ENCODE peak calls at places on chromosome 13, in nine cellular contexts. V is IMR-90, H is endothelial cell, F is chondrocyte, O is AG09319, Q is psoas muscle, X is Calu3, T is kidney epithelial cell, D is ovary. U is an unnamed sample.

GRCh38 chr13:21009036-21009435 is 52.4 kb downstream of the LATS2 start:
- DNase-seq in V (no peak), O (no peak), F (peak), X (no peak), T (no peak), Q (no peak), D (no peak), H (no peak), U (no peak)

GRCh38 chr13:110113284-110113764 is 193.6 kb downstream of the COL4A1 start:
- DNase-seq in D (no peak), V (peak), Q (peak), X (no peak), H (no peak), T (no peak), O (no peak), F (no peak), U (no peak)

GRCh38 chr13:59201836-59202235 is 961.9 kb downstream of the DIAPH3 start:
- DNase-seq in H (no peak), X (no peak), F (no peak), T (no peak), V (no peak), D (no peak), Q (no peak), O (no peak), U (no peak)

GRCh38 chr13:66344770-66345367 is 885.3 kb downstream of the PCDH9 start:
- DNase-seq in H (no peak), V (no peak), X (no peak), D (no peak), O (no peak), T (no peak), F (no peak), Q (no peak), U (no peak)

GRCh38 chr13:50612717-50613116 is 230.8 kb downstream of the DLEU7 start:
- DNase-seq in F (no peak), T (no peak), O (no peak), Q (no peak), V (no peak), X (no peak), H (no peak), D (no peak), U (no peak)

GRCh38 chr13:102361113-102361512 is 40.7 kb downstream of the FGF14 start:
- DNase-seq in D (no peak), O (no peak), Q (no peak), H (no peak), V (no peak), F (no peak), T (no peak), X (no peak), U (no peak)

GRCh38 chr13:94708031-94708571 is 4.2 kb downstream of the SOX21 start:
- DNase-seq in X (no peak), V (no peak), O (no peak), Q (no peak), F (no peak), D (no peak), H (no peak), T (no peak), U (no peak)

GRCh38 chr13:109157275-109157674 is 527.9 kb downstream of the MYO16 start:
- DNase-seq in X (no peak), D (no peak), T (no peak), V (no peak), Q (no peak), H (no peak), F (no peak), O (no peak), U (no peak)

GRCh38 chr13:109412232-109412935 is 374.0 kb downstream of the IRS2 start:
- DNase-seq in F (no peak), O (no peak), H (peak), T (peak), D (peak), V (peak), X (peak), Q (no peak), U (no peak)

GRCh38 chr13:77579971-77580370 is 44.5 kb downstream of the SCEL start:
- DNase-seq in V (no peak), F (no peak), H (no peak), D (no peak), T (no peak), O (no peak), X (no peak), Q (no peak), U (no peak)

GRCh38 chr13:81957121-81957520 is 1616.2 kb upstream of the SPRY2 start:
- DNase-seq in H (no peak), O (no peak), Q (no peak), D (no peak), F (no peak), X (no peak), V (no peak), T (no peak), U (no peak)
- TF ChIP-seq CTCF in H (peak), O (no peak), Q (no peak), D (no peak), F (no peak), X (no peak), V (no peak), T (peak), U (no peak)

GRCh38 chr13:41061075-41061913 is at the start of gene WBP4:
- DNase-seq in O (peak), F (peak), X (peak), D (peak), Q (peak), V (peak), T (no peak), H (peak), U (peak)

GRCh38 chr13:41060723-41061074 is 610 bp upstream of the WBP4 start:
- DNase-seq in V (no peak), H (peak), X (peak), T (no peak), F (peak), O (no peak), Q (peak), D (peak), U (peak)

GRCh38 chr13:41059896-41060722 is 1.2 kb upstream of the WBP4 start:
- DNase-seq in V (peak), T (peak), O (peak), F (peak), X (peak), Q (peak), D (peak), H (peak), U (peak)

GRCh38 chr13:41064493-41064892 is 3.2 kb downstream of the WBP4 start:
- DNase-seq in X (no peak), D (no peak), Q (no peak), O (no peak), H (no peak), V (peak), F (no peak), T (no peak), U (no peak)

DNA sequence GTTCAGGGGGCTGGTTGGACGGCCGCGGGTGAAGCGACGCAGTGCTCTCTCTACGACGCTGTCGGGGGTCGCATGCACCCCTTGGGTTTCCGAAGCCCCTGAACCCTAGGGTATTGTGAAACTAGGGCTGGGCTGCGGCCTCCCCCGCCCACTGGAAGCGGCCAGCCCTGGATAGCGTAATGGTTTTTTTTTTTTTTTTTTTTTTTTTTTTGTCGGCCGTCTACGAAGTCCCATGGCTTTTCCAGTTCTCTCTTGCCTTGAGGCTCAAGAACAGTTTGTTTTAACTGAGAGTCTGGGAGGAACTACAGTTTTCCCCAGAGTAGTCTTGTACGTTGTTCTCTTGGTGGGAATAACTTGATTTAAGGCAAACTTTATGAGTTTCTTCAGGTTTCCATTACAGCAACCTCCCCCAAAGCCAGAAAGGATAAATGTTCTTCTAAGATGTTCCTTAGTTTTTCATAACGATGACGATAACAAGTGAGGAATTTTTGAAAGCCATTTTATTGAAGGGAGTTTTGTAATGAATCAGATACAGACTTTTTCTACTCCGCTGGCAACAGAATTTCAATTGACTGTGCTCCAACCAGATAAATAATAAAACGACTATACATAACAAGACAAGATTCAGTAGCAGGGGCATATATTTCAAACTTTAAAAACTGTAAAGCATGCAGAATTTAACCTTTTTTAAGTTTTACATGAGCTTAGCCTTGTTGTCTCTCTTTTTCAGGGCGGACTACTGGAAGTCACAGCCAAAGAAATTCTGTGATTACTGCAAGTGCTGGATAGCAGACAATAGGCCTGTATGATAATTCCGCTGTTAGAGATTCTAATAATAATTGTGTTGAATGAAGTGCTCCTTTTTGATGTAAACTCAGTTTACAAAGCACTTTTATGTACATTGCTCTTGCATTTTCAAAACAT is 867 bp downstream of the WBP4 start:
- DNase-seq in D (no peak), X (no peak), T (no peak), H (no peak), F (no peak), O (no peak), Q (no peak), V (peak), U (no peak)
- TF ChIP-seq CTCF in D (no peak), X (no peak), T (no peak), H (no peak), F (no peak), O (no peak), Q (no peak), V (no peak), U (no peak)

DNA sequence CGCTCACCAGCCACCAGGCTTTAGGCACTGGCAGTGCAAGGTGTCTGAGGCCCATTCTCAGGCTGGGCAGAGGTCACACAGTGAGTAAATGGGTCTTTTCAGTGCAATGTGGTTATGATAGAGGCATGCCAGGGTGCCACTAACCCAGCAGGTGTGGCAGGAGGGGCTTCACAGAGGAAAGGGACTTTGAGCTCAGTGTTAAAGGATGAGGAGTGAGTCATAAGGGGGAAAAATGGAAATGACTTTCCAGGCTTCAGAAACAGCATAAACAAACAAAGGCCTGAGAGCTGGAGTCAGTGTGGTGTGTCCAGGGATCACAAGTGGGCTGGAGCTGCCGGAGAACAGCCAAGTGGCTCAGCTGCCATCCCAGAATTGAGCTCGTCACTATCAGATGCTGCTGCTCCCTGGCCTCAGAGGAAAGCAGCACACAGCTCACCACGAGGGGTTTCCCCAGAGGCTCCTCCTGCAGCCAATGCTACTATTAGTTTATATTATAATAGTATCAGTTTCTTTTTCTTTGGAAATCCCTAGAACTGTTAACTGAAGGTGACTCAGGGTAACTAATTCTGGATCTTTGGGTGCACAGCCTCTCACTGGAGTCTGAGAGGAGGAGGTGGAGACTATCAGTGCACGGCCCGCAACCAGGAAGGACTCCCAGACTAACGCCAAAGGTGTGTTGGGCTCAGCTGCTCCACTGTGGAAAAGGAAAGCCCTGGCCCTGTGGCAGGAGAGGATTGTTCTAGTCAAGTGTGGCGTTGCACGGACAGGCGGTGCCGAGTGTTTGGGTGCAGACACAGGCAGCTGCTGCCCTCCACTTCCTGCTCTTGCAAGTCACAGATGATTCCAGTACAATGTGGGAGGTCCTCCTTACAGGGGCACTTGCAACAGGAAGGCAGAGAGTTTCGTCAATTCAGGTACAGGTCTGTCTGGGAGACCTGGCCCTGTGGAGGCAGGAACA is 39.5 kb downstream of the DHRS12 start:
- DNase-seq in D (no peak), H (no peak), F (no peak), O (peak), X (peak), V (peak), Q (peak), T (peak), U (peak)
- TF ChIP-seq CTCF in D (no peak), H (no peak), F (peak), O (peak), X (no peak), V (peak), Q (no peak), T (no peak), U (no peak)

GRCh38 chr13:23715762-23716235 is 145.6 kb downstream of the TNFRSF19 start:
- DNase-seq in Q (no peak), H (peak), X (peak), F (no peak), O (no peak), T (no peak), V (no peak), D (no peak), U (no peak)
- TF ChIP-seq CTCF in Q (no peak), H (no peak), X (peak), F (peak), O (peak), T (peak), V (peak), D (no peak), U (no peak)

DNA sequence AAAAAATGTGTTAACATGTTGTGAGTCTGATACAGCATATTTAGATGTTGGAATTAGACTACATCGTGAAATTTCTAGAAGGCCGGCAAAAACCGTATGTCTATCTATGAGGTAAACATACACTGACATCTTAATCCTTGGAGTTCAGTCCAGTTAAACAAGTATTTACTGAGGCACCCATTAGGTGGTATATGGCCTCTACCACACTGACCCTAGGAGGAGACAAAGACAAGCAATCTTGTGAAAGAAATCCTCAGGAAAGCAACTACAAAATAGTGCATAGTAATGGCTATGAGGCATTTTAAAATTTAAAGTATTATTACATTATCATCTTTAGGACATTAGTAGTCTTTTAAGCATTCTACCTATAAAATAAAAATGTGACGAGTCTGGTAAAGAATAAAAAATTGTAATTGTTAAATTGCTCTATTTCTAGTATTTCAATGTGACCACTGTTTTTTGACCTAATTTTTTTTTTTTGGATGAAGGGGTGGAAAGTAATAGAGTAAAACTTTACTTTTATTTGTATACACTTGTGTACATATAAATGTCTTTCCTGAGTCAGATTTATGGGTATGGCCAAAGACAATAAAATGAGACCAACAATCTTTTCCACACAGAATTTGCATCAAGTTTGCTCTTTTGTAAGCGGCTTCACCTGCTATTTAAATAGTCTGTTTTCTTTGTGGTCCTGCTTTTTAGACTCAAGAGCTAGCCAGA is 50.5 kb downstream of the KATNAL1 start:
- DNase-seq in V (no peak), H (no peak), Q (no peak), X (no peak), F (no peak), D (no peak), T (no peak), O (no peak), U (no peak)
- TF ChIP-seq CTCF in V (no peak), H (no peak), Q (no peak), X (no peak), F (peak), D (no peak), T (peak), O (peak), U (no peak)

DNA sequence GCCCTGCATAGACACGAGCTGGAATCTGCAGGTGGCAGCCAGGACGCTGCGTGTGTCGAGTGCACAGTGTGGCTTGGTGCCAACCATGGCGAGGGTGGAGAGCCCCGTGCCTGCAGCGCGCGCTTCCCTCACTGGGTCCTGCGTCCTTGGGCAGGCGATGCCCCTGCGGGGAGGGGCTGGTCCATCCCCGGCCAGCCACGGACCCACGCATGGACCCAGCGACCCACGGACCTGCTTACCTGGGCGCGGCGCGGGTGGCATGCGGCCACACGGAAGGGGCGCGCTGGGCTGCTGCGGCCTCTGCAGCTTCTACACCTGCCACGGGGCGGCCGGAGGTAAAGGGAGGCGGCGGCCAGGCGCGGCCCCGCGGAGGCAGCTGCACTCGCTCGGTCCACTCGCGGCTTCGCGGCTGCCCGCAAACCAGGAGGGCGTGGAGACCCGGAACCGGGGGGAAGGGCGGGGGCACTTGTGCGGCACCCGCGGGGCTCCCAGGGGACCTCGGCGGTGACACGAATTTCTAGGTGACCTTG is 569 bp upstream of the MCF2L start:
- DNase-seq in X (peak), O (no peak), D (peak), F (peak), V (no peak), H (no peak), Q (peak), T (no peak), U (no peak)
- TF ChIP-seq CTCF in X (no peak), O (no peak), D (no peak), F (no peak), V (no peak), H (no peak), Q (no peak), T (no peak), U (no peak)

U was measured in tibial nerve.